ENCODE peak calls at places on chromosome 22, in six cellular contexts. X is H4; R is GM12865; E is epithelial cell of prostate; Z is NCI-H2107; Y is activated CD4-positive, CD25-positive, alpha-beta regulatory T cell treated with anti-CD3 and anti-CD28 coated beads, Interleukin-2, amount 50 U/mL, for 72 hours. H is an unnamed sample.

GRCh38 chr22:43561421-43562178 is 149.8 kb downstream of the MPPED1 start:
- DNase-seq in X (no peak), R (no peak), E (no peak), Z (no peak), Y (no peak), H (no peak)

GRCh38 chr22:30870451-30871345 is 97.9 kb downstream of the MORC2 start:
- DNase-seq in X (no peak), R (no peak), E (no peak), Z (no peak), Y (no peak), H (no peak)

GRCh38 chr22:37763652-37764051 is 44.1 kb upstream of the GCAT start:
- DNase-seq in X (no peak), R (no peak), E (no peak), Z (no peak), Y (no peak), H (no peak)

GRCh38 chr22:24827305-24827704 is 21.3 kb downstream of the SGSM1 start:
- DNase-seq in X (no peak), R (no peak), E (no peak), Z (no peak), Y (no peak), H (no peak)

GRCh38 chr22:48734359-48734758 is 1093.3 kb downstream of the BRD1 start:
- DNase-seq in X (no peak), R (no peak), E (no peak), Z (no peak), Y (no peak), H (no peak)

GRCh38 chr22:31497148-31497938 is 1.0 kb downstream of the SFI1 start:
- DNase-seq in X (no peak), R (peak; percentile 52), E (no peak), Z (no peak), Y (no peak), H (no peak)

GRCh38 chr22:22380098-22381030 is 128.2 kb downstream of the ZNF280B start:
- DNase-seq in X (no peak), R (peak; percentile 35), E (no peak), Z (no peak), Y (no peak), H (no peak)

GRCh38 chr22:20720692-20721408 is 53.1 kb upstream of the SERPIND1 start:
- DNase-seq in X (no peak), R (no peak), E (no peak), Z (no peak), Y (no peak), H (no peak)

GRCh38 chr22:39900306-39901227 is at the start of gene GRAP2:
- DNase-seq in X (no peak), R (peak; percentile 92), E (no peak), Z (no peak), Y (no peak), H (no peak)

GRCh38 chr22:23289130-23289503 is 108.8 kb downstream of the BCR start:
- DNase-seq in X (no peak), R (no peak), E (no peak), Z (no peak), Y (no peak), H (no peak)

GRCh38 chr22:32533265-32534068 is 58.9 kb downstream of the FBXO7 start:
- DNase-seq in X (no peak), R (no peak), E (no peak), Z (no peak), Y (no peak), H (no peak)

GRCh38 chr22:38505595-38506117 is 455 bp downstream of the DDX17 start:
- DNase-seq in X (no peak), R (peak; percentile 64), E (no peak), Z (no peak), Y (no peak), H (no peak)

GRCh38 chr22:20080776-20081654 is 974 bp downstream of the DGCR8 start:
- DNase-seq in X (peak; percentile 16), R (peak; percentile 32), E (no peak), Z (peak; percentile 19), Y (no peak), H (peak; percentile 61)

GRCh38 chr22:25602924-25603323 is 38.4 kb downstream of the GRK3 start:
- DNase-seq in X (no peak), R (no peak), E (no peak), Z (no peak), Y (no peak), H (no peak)